ENCODE peak calls at places on chromosomes 12 and 14, in six cellular contexts. One of them, this sample, is unnamed.

GRCh38 chr14:74616507-74616906 is 4.5 kb upstream of the LTBP2 start:
- DNase-seq in tibial artery: peak
- DNase-seq in HFFc6: peak
- DNase-seq in thoracic aorta: no peak
- DNase-seq in IMR-90: peak
- DNase-seq in GM23338: no peak
- DNase-seq in this sample: no peak

GRCh38 chr12:54463484-54463883 is 9.9 kb downstream of the GTSF1 start:
- DNase-seq in tibial artery: no peak
- DNase-seq in HFFc6: no peak
- DNase-seq in thoracic aorta: no peak
- DNase-seq in IMR-90: no peak
- DNase-seq in GM23338: no peak
- DNase-seq in this sample: no peak

GRCh38 chr12:25924535-25925001 is 33.9 kb upstream of the RASSF8 start:
- DNase-seq in tibial artery: no peak
- DNase-seq in HFFc6: peak
- DNase-seq in thoracic aorta: no peak
- DNase-seq in IMR-90: no peak
- DNase-seq in GM23338: no peak
- DNase-seq in this sample: no peak

GRCh38 chr12:94570161-94570560 is 80.2 kb downstream of the TMCC3 start:
- DNase-seq in tibial artery: no peak
- DNase-seq in HFFc6: no peak
- DNase-seq in thoracic aorta: no peak
- DNase-seq in IMR-90: peak
- DNase-seq in GM23338: no peak
- DNase-seq in this sample: no peak

GRCh38 chr14:88004637-88005036 is 298 bp upstream of the GPR65 start:
- DNase-seq in tibial artery: no peak
- DNase-seq in HFFc6: no peak
- DNase-seq in thoracic aorta: no peak
- DNase-seq in IMR-90: no peak
- DNase-seq in GM23338: no peak
- DNase-seq in this sample: no peak

GRCh38 chr14:54257424-54257823 is 139.4 kb upstream of the CDKN3 start:
- DNase-seq in tibial artery: no peak
- DNase-seq in HFFc6: no peak
- DNase-seq in thoracic aorta: no peak
- DNase-seq in IMR-90: no peak
- DNase-seq in GM23338: peak
- DNase-seq in this sample: no peak

GRCh38 chr14:105690671-105691070 is 164.3 kb downstream of the TMEM121 start:
- DNase-seq in tibial artery: no peak
- DNase-seq in HFFc6: no peak
- DNase-seq in thoracic aorta: no peak
- DNase-seq in IMR-90: no peak
- DNase-seq in GM23338: no peak
- DNase-seq in this sample: no peak

GRCh38 chr12:47024463-47024862 is 55.0 kb upstream of the PCED1B start:
- DNase-seq in tibial artery: no peak
- DNase-seq in HFFc6: no peak
- DNase-seq in thoracic aorta: no peak
- DNase-seq in IMR-90: peak
- DNase-seq in GM23338: no peak
- DNase-seq in this sample: no peak

GRCh38 chr12:2886768-2887450 is 3.8 kb upstream of the TULP3 start:
- DNase-seq in tibial artery: no peak
- DNase-seq in HFFc6: no peak
- DNase-seq in thoracic aorta: no peak
- DNase-seq in IMR-90: no peak
- DNase-seq in GM23338: no peak
- DNase-seq in this sample: no peak

GRCh38 chr14:69941768-69942742 is 62.8 kb downstream of the SMOC1 start:
- DNase-seq in tibial artery: no peak
- DNase-seq in HFFc6: no peak
- DNase-seq in thoracic aorta: no peak
- DNase-seq in IMR-90: no peak
- DNase-seq in GM23338: no peak
- DNase-seq in this sample: no peak

GRCh38 chr12:45914090-45914489 is 76.3 kb downstream of the SCAF11 start:
- DNase-seq in tibial artery: no peak
- DNase-seq in HFFc6: peak
- DNase-seq in thoracic aorta: no peak
- DNase-seq in IMR-90: peak
- DNase-seq in GM23338: peak
- DNase-seq in this sample: peak

GRCh38 chr12:13173537-13173936 is 23.0 kb upstream of the EMP1 start:
- DNase-seq in tibial artery: peak
- DNase-seq in HFFc6: peak
- DNase-seq in thoracic aorta: peak
- DNase-seq in IMR-90: peak
- DNase-seq in GM23338: no peak
- DNase-seq in this sample: peak

GRCh38 chr14:95290769-95291440 is 28.8 kb downstream of the CLMN start:
- DNase-seq in tibial artery: no peak
- DNase-seq in HFFc6: no peak
- DNase-seq in thoracic aorta: no peak
- DNase-seq in IMR-90: no peak
- DNase-seq in GM23338: peak
- DNase-seq in this sample: no peak

GRCh38 chr12:40222247-40222646 is 2.5 kb upstream of the LRRK2 start:
- DNase-seq in tibial artery: no peak
- DNase-seq in HFFc6: no peak
- DNase-seq in thoracic aorta: no peak
- DNase-seq in IMR-90: no peak
- DNase-seq in GM23338: no peak
- DNase-seq in this sample: peak

GRCh38 chr14:24339284-24340151 is at the start of gene RIPK3:
- DNase-seq in tibial artery: peak
- DNase-seq in HFFc6: no peak
- DNase-seq in thoracic aorta: no peak
- DNase-seq in IMR-90: no peak
- DNase-seq in GM23338: peak
- DNase-seq in this sample: no peak

GRCh38 chr14:78316711-78317110 is 146.5 kb downstream of the NRXN3 start:
- DNase-seq in tibial artery: peak
- DNase-seq in HFFc6: no peak
- DNase-seq in thoracic aorta: no peak
- DNase-seq in IMR-90: no peak
- DNase-seq in GM23338: no peak
- DNase-seq in this sample: no peak

GRCh38 chr12:89355243-89356068 is 3.2 kb upstream of the DUSP6 start:
- DNase-seq in tibial artery: no peak
- DNase-seq in HFFc6: no peak
- DNase-seq in thoracic aorta: no peak
- DNase-seq in IMR-90: no peak
- DNase-seq in GM23338: no peak
- DNase-seq in this sample: no peak

GRCh38 chr12:56385873-56386272 is 23.2 kb upstream of the APOF start:
- DNase-seq in tibial artery: no peak
- DNase-seq in HFFc6: no peak
- DNase-seq in thoracic aorta: no peak
- DNase-seq in IMR-90: no peak
- DNase-seq in GM23338: no peak
- DNase-seq in this sample: no peak

GRCh38 chr14:34078117-34078743 is 127.4 kb upstream of the EGLN3 start:
- DNase-seq in tibial artery: no peak
- DNase-seq in HFFc6: no peak
- DNase-seq in thoracic aorta: no peak
- DNase-seq in IMR-90: no peak
- DNase-seq in GM23338: no peak
- DNase-seq in this sample: no peak

GRCh38 chr12:28035483-28035882 is 63.0 kb upstream of the PTHLH start:
- DNase-seq in tibial artery: no peak
- DNase-seq in HFFc6: peak
- DNase-seq in thoracic aorta: no peak
- DNase-seq in IMR-90: peak
- DNase-seq in GM23338: no peak
- DNase-seq in this sample: no peak

GRCh38 chr12:26124491-26125450 is at the start of gene BHLHE41:
- DNase-seq in tibial artery: peak
- DNase-seq in HFFc6: peak
- DNase-seq in thoracic aorta: peak
- DNase-seq in IMR-90: peak
- DNase-seq in GM23338: peak
- DNase-seq in this sample: no peak

GRCh38 chr12:110449799-110450497 is at the start of gene ARPC3:
- DNase-seq in tibial artery: peak
- DNase-seq in HFFc6: peak
- DNase-seq in thoracic aorta: peak
- DNase-seq in IMR-90: peak
- DNase-seq in GM23338: peak
- DNase-seq in this sample: peak

GRCh38 chr14:76977793-76978730 is 50.4 kb downstream of the IRF2BPL start:
- DNase-seq in tibial artery: peak
- DNase-seq in HFFc6: peak
- DNase-seq in thoracic aorta: no peak
- DNase-seq in IMR-90: peak
- DNase-seq in GM23338: no peak
- DNase-seq in this sample: no peak

GRCh38 chr14:88825078-88825458 is 617 bp downstream of the TTC8 start:
- DNase-seq in tibial artery: no peak
- DNase-seq in HFFc6: no peak
- DNase-seq in thoracic aorta: no peak
- DNase-seq in IMR-90: peak
- DNase-seq in GM23338: no peak
- DNase-seq in this sample: no peak

GRCh38 chr14:63361790-63362189 is 43.1 kb upstream of the GPHB5 start:
- DNase-seq in tibial artery: no peak
- DNase-seq in HFFc6: no peak
- DNase-seq in thoracic aorta: no peak
- DNase-seq in IMR-90: no peak
- DNase-seq in GM23338: no peak
- DNase-seq in this sample: no peak

GRCh38 chr12:67692135-67692534 is 43.6 kb downstream of the DYRK2 start:
- DNase-seq in tibial artery: no peak
- DNase-seq in HFFc6: no peak
- DNase-seq in thoracic aorta: no peak
- DNase-seq in IMR-90: no peak
- DNase-seq in GM23338: no peak
- DNase-seq in this sample: no peak

GRCh38 chr12:49365542-49365941 is 1.7 kb upstream of the SPATS2 start:
- DNase-seq in tibial artery: no peak
- DNase-seq in HFFc6: peak
- DNase-seq in thoracic aorta: no peak
- DNase-seq in IMR-90: peak
- DNase-seq in GM23338: no peak
- DNase-seq in this sample: no peak

GRCh38 chr12:59820594-59821011 is 224.8 kb downstream of the SLC16A7 start:
- DNase-seq in tibial artery: no peak
- DNase-seq in HFFc6: peak
- DNase-seq in thoracic aorta: no peak
- DNase-seq in IMR-90: peak
- DNase-seq in GM23338: no peak
- DNase-seq in this sample: peak

GRCh38 chr14:30658645-30659044 is 36.5 kb downstream of the SCFD1 start:
- DNase-seq in tibial artery: no peak
- DNase-seq in HFFc6: no peak
- DNase-seq in thoracic aorta: no peak
- DNase-seq in IMR-90: no peak
- DNase-seq in GM23338: no peak
- DNase-seq in this sample: no peak

GRCh38 chr14:30656190-30656632 is 34.1 kb downstream of the SCFD1 start:
- DNase-seq in tibial artery: no peak
- DNase-seq in HFFc6: peak
- DNase-seq in thoracic aorta: no peak
- DNase-seq in IMR-90: peak
- DNase-seq in GM23338: peak
- DNase-seq in this sample: no peak

GRCh38 chr14:30657050-30657449 is 34.9 kb downstream of the SCFD1 start:
- DNase-seq in tibial artery: no peak
- DNase-seq in HFFc6: no peak
- DNase-seq in thoracic aorta: no peak
- DNase-seq in IMR-90: no peak
- DNase-seq in GM23338: no peak
- DNase-seq in this sample: no peak

GRCh38 chr14:30655658-30656057 is 33.5 kb downstream of the SCFD1 start:
- DNase-seq in tibial artery: no peak
- DNase-seq in HFFc6: no peak
- DNase-seq in thoracic aorta: no peak
- DNase-seq in IMR-90: no peak
- DNase-seq in GM23338: no peak
- DNase-seq in this sample: no peak

GRCh38 chr14:30657606-30658163 is 35.6 kb downstream of the SCFD1 start:
- DNase-seq in tibial artery: no peak
- DNase-seq in HFFc6: no peak
- DNase-seq in thoracic aorta: no peak
- DNase-seq in IMR-90: peak
- DNase-seq in GM23338: peak
- DNase-seq in this sample: no peak
- TF ChIP-seq CTCF in tibial artery: no peak
- TF ChIP-seq CTCF in HFFc6: peak
- TF ChIP-seq CTCF in thoracic aorta: peak
- TF ChIP-seq CTCF in IMR-90: peak
- TF ChIP-seq CTCF in GM23338: no peak
- TF ChIP-seq CTCF in this sample: peak

GRCh38 chr14:104226421-104227385 is 88.3 kb downstream of the KIF26A start:
- DNase-seq in tibial artery: no peak
- DNase-seq in HFFc6: no peak
- DNase-seq in thoracic aorta: no peak
- DNase-seq in IMR-90: no peak
- DNase-seq in GM23338: no peak
- DNase-seq in this sample: no peak
- TF ChIP-seq CTCF in tibial artery: no peak
- TF ChIP-seq CTCF in HFFc6: no peak
- TF ChIP-seq CTCF in thoracic aorta: no peak
- TF ChIP-seq CTCF in IMR-90: no peak
- TF ChIP-seq CTCF in GM23338: peak
- TF ChIP-seq CTCF in this sample: no peak

DNA sequence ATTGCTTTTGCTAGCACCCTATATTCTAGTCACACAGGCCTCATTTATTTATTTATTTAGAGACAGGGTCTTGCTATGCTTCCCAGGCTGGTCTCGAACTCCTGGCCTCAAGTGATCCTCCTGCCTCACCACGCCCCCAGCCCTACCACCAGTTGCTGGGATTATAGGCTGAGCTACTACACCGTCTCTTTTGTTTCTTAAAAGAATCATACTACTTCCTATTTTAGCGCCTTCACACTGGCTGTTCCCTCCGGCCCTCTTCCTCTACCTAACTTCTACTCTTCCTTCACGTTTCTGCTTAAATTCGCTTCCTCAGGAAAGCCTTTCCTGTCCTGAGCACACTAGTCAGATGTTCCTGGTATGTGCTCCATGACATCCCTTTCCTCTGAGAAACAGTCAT is 6.4 kb upstream of the MRPL42 start:
- DNase-seq in tibial artery: no peak
- DNase-seq in HFFc6: no peak
- DNase-seq in thoracic aorta: no peak
- DNase-seq in IMR-90: no peak
- DNase-seq in GM23338: no peak
- DNase-seq in this sample: no peak
- TF ChIP-seq CTCF in tibial artery: no peak
- TF ChIP-seq CTCF in HFFc6: no peak
- TF ChIP-seq CTCF in thoracic aorta: no peak
- TF ChIP-seq CTCF in IMR-90: no peak
- TF ChIP-seq CTCF in GM23338: no peak
- TF ChIP-seq CTCF in this sample: no peak

GRCh38 chr12:76927170-76927784 is 48.5 kb upstream of the CSRP2 start:
- DNase-seq in tibial artery: peak
- DNase-seq in HFFc6: peak
- DNase-seq in thoracic aorta: no peak
- DNase-seq in IMR-90: peak
- DNase-seq in GM23338: peak
- DNase-seq in this sample: no peak
- TF ChIP-seq CTCF in tibial artery: peak
- TF ChIP-seq CTCF in HFFc6: peak
- TF ChIP-seq CTCF in thoracic aorta: no peak
- TF ChIP-seq CTCF in IMR-90: peak
- TF ChIP-seq CTCF in GM23338: peak
- TF ChIP-seq CTCF in this sample: peak

GRCh38 chr12:121580959-121581680 is at the start of gene KDM2B:
- DNase-seq in tibial artery: peak
- DNase-seq in HFFc6: peak
- DNase-seq in thoracic aorta: no peak
- DNase-seq in IMR-90: peak
- DNase-seq in GM23338: peak
- DNase-seq in this sample: no peak
- TF ChIP-seq CTCF in tibial artery: no peak
- TF ChIP-seq CTCF in HFFc6: no peak
- TF ChIP-seq CTCF in thoracic aorta: no peak
- TF ChIP-seq CTCF in IMR-90: peak
- TF ChIP-seq CTCF in GM23338: no peak
- TF ChIP-seq CTCF in this sample: no peak